ENCODE peak calls at places on chromosomes 12 and 14, in eight cellular contexts. N is pancreas; G is BJ; V is OCI-LY7; K is neuronal stem cell; J is CD8-positive, alpha-beta memory T cell; A is CD4-positive, CD25-positive, alpha-beta regulatory T cell; X is sigmoid colon. P is an unnamed sample. For H3K36me3, the result is how much of the 10 kb centered on the place peaks cover.

GRCh38 chr12:60977966-60978365 is 1282.2 kb upstream of the USP15 start:
- DNase-seq in X (no peak), J (no peak), N (no peak), A (no peak), V (no peak), G (no peak), K (peak), P (no peak)

GRCh38 chr12:132429932-132430643 is 59.9 kb upstream of the FBRSL1 start:
- DNase-seq in X (no peak), N (peak), A (peak), G (no peak), V (peak), K (no peak), J (peak), P (peak)

GRCh38 chr12:131825146-131825892 is 2.9 kb upstream of the MMP17 start:
- DNase-seq in N (peak), J (no peak), G (no peak), K (no peak), X (no peak), A (no peak), V (no peak), P (peak)

GRCh38 chr14:54691525-54692260 is 124.8 kb downstream of the SAMD4A start:
- DNase-seq in J (peak), V (peak), N (peak), X (peak), K (peak), G (no peak), A (peak), P (peak)

GRCh38 chr14:21964180-21964579 is 290.6 kb upstream of the OR4E1 start:
- DNase-seq in J (no peak), K (no peak), V (no peak), G (no peak), N (no peak), X (no peak), A (no peak), P (no peak)

GRCh38 chr14:53696217-53696965 is 260.2 kb downstream of the BMP4 start:
- DNase-seq in J (no peak), A (no peak), K (no peak), N (no peak), X (no peak), V (no peak), G (no peak), P (no peak)

GRCh38 chr12:26374934-26375333 is 179.6 kb downstream of the SSPN start:
- DNase-seq in X (no peak), V (no peak), J (no peak), A (no peak), G (no peak), N (no peak), K (no peak), P (no peak)

GRCh38 chr12:6650832-6651231 is 3.6 kb upstream of the ACRBP start:
- DNase-seq in N (no peak), A (no peak), V (no peak), J (no peak), X (no peak), G (no peak), K (no peak), P (no peak)

GRCh38 chr14:61179061-61179675 is 102.0 kb downstream of the TMEM30B start:
- DNase-seq in X (no peak), A (no peak), N (no peak), J (no peak), G (no peak), V (no peak), K (no peak), P (no peak)

GRCh38 chr12:88242939-88243338 is 100.8 kb downstream of the TMTC3 start:
- DNase-seq in A (no peak), V (no peak), K (no peak), N (no peak), J (no peak), X (no peak), G (no peak), P (no peak)
- H3K4me3 ChIP-seq in A (no peak), V (no peak), K (no peak), N (no peak), J (no peak), X (no peak), G (no peak), P (no peak)

GRCh38 chr14:59308706-59309105 is 120.2 kb downstream of the DAAM1 start:
- DNase-seq in N (no peak), J (no peak), X (no peak), K (no peak), V (no peak), A (no peak), G (no peak), P (peak)
- H3K36me3 ChIP-seq in N (under half), J (under half), X (under half), K (under half), V (under half), A (under half), G (under half), P (under half)

GRCh38 chr12:21528953-21529352 is 2.9 kb downstream of the SPX start:
- DNase-seq in X (no peak), J (no peak), A (no peak), N (peak), G (no peak), K (no peak), V (no peak), P (no peak)

GRCh38 chr12:21527451-21528180 is 1.5 kb downstream of the SPX start:
- DNase-seq in N (peak), G (no peak), X (peak), V (peak), K (peak), J (peak), A (peak), P (peak)

GRCh38 chr12:21526053-21526452 is at the start of gene SPX:
- DNase-seq in X (no peak), A (no peak), K (no peak), V (peak), J (no peak), N (no peak), G (no peak), P (no peak)

GRCh38 chr12:21529456-21529855 is 3.4 kb downstream of the SPX start:
- DNase-seq in A (no peak), X (no peak), N (peak), J (no peak), K (no peak), V (no peak), G (no peak), P (no peak)

GRCh38 chr12:21526721-21527345 is 737 bp downstream of the SPX start:
- DNase-seq in X (no peak), A (no peak), J (no peak), K (no peak), N (peak), G (no peak), V (no peak), P (no peak)
- H3K4me3 ChIP-seq in X (peak), A (peak), J (peak), K (peak), N (peak), G (peak), V (no peak), P (peak)

GRCh38 chr12:112239881-112240280 is 114.5 kb downstream of the TRAFD1 start:
- DNase-seq in X (no peak), K (no peak), A (no peak), J (no peak), V (no peak), G (no peak), N (no peak), P (no peak)
- H3K36me3 ChIP-seq in X (half or more), K (half or more), A (half or more), J (under half), V (half or more), G (under half), N (half or more), P (under half)

DNA sequence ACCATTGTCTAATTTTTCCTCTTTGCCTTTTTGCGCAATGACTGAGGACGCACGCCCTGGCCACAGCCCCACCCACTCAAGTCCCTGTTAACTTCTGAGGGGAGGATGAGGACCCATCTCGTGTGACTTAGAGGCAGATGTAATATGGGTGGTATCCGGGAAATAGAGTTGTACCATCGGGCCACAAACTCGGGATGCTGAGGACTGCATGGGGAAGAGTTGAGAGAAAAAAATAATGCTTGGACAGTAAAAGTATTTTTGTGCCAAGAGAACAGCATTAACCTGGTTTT is 263 bp downstream of the RAD9B start:
- DNase-seq in A (no peak), N (no peak), K (no peak), G (no peak), V (no peak), X (no peak), J (no peak), P (no peak)
- H3K4me3 ChIP-seq in A (peak), N (peak), K (no peak), G (peak), V (peak), X (peak), J (peak), P (peak)

DNA sequence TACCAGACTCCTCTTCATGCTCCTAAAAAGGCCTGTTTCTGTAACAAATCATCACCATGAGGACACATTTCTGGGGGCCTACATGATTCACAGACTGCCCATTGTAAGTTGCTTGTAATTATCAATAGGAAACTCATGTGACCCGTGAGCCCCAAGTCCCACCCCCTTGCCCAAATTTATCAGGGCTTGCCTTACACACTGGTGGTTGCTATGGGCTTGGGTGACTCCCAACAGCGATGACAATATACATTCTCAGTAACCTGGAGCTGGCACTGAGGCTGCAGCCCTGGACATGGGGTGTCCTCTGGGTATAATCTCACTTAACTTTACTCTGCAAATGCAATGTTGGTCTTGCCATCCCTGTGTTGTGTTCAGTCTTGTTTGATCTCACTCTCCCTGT is 149.2 kb downstream of the NRXN3 start:
- DNase-seq in N (no peak), V (no peak), J (no peak), A (no peak), G (no peak), X (no peak), K (no peak), P (no peak)
- H3K36me3 ChIP-seq in N (under half), V (under half), J (under half), A (under half), G (under half), X (under half), K (under half), P (under half)

DNA sequence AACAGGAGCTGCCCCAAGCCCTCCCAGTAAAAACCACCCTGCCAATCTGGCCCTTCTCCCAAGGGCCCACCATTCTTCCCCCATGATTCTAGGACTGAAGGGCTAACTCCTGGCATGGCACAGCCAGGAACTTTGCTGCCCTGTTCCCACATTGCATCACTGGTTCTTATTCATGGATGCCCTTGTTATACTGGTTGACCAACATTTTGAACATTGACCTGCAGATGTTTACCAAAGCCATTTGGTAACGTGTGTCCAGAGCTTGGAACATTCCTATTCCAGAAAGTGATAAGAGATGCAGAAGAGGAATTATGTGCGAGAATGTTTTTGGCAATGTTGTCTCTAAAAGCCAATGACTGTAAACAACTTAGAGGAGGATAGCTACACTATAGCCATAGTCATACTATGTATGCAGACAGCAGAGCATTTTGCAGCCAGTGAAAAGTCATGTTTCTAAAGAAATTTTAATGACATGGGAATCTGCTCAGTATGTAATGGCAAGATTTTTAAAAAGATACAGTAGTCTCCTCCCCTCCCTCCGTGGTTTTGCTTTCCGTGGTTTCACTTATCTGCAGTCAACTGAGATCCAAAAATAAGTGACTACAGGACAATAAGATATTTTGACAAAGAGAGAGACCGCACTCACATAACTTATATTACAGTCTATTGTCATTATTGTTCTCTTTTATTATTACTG is 108.8 kb downstream of the DAAM1 start:
- DNase-seq in N (no peak), K (no peak), X (no peak), J (no peak), A (no peak), V (no peak), G (no peak), P (no peak)
- H3K4me3 ChIP-seq in N (no peak), K (no peak), X (no peak), J (no peak), A (no peak), V (no peak), G (no peak), P (no peak)

P was measured in MG63.